ENCODE peak calls at places on chromosome 11, in six cellular contexts. J is A549, C is K562, I is HepG2, O is GM12878, E is endothelial cell of umbilical vein. R is an unnamed sample.

GRCh38 chr11:23423656-23424055 is 563.4 kb upstream of the CCDC179 start:
- DNase-seq in J (no peak), C (no peak), I (no peak), O (no peak), E (no peak), R (no peak)

GRCh38 chr11:75461136-75461535 is 28.1 kb upstream of the KLHL35 start:
- DNase-seq in J (no peak), C (no peak), I (no peak), O (no peak), E (no peak), R (no peak)

GRCh38 chr11:115941481-115941993 is 437.3 kb upstream of the CADM1 start:
- DNase-seq in J (no peak), C (peak; percentile 20), I (no peak), O (no peak), E (no peak), R (peak; percentile 86)

GRCh38 chr11:27209562-27210005 is 153.4 kb downstream of the CCDC34 start:
- DNase-seq in J (peak; percentile 85), C (peak; percentile 36), I (peak; percentile 80), O (no peak), E (peak; percentile 64), R (peak; percentile 94)

GRCh38 chr11:128021304-128022006 is 565.9 kb downstream of the ETS1 start:
- DNase-seq in J (no peak), C (no peak), I (no peak), O (no peak), E (no peak), R (peak; percentile 18)

GRCh38 chr11:75334402-75334891 is 17.0 kb downstream of the ARRB1 start:
- DNase-seq in J (no peak), C (peak; percentile 37), I (no peak), O (no peak), E (no peak), R (no peak)

GRCh38 chr11:65903068-65903481 is 2.9 kb upstream of the FOSL1 start:
- DNase-seq in J (peak; percentile 85), C (peak; percentile 53), I (peak; percentile 79), O (no peak), E (no peak), R (peak; percentile 78)

GRCh38 chr11:81579339-81579738 is 1154.3 kb downstream of the FAM181B start:
- DNase-seq in J (no peak), C (no peak), I (no peak), O (no peak), E (no peak), R (no peak)

GRCh38 chr11:129643031-129643721 is 172.5 kb upstream of the TMEM45B start:
- DNase-seq in J (peak; percentile 31), C (no peak), I (no peak), O (no peak), E (no peak), R (peak; percentile 80)

GRCh38 chr11:65821107-65821506 is 12.7 kb upstream of the SNX32 start:
- DNase-seq in J (no peak), C (no peak), I (peak; percentile 20), O (no peak), E (no peak), R (no peak)

GRCh38 chr11:27317751-27318150 is 45.3 kb downstream of the CCDC34 start:
- DNase-seq in J (peak; percentile 45), C (no peak), I (no peak), O (no peak), E (no peak), R (peak; percentile 9)

GRCh38 chr11:131481317-131481716 is 110.9 kb downstream of the NTM start:
- DNase-seq in J (no peak), C (no peak), I (no peak), O (no peak), E (no peak), R (peak; percentile 6)

GRCh38 chr11:67261635-67261941 is 4.7 kb upstream of the GRK2 start:
- DNase-seq in J (no peak), C (no peak), I (no peak), O (no peak), E (no peak), R (no peak)

GRCh38 chr11:70517996-70518907 is 119.9 kb downstream of the CTTN start:
- DNase-seq in J (no peak), C (no peak), I (no peak), O (no peak), E (no peak), R (no peak)

GRCh38 chr11:63985812-63986155 is 454 bp upstream of the OTUB1 start:
- DNase-seq in J (no peak), C (peak; percentile 29), I (no peak), O (peak; percentile 15), E (no peak), R (peak; percentile 73)

GRCh38 chr11:46127150-46127638 is 5.9 kb upstream of the PHF21A start:
- DNase-seq in J (peak; percentile 97), C (peak; percentile 64), I (peak; percentile 85), O (no peak), E (no peak), R (peak; percentile 96)

GRCh38 chr11:116505466-116506247 is 267.1 kb downstream of the BUD13 start:
- DNase-seq in J (no peak), C (no peak), I (no peak), O (no peak), E (no peak), R (no peak)

GRCh38 chr11:57325735-57326048 is 940 bp upstream of the TNKS1BP1 start:
- DNase-seq in J (peak; percentile 55), C (no peak), I (no peak), O (no peak), E (peak; percentile 83), R (no peak)

GRCh38 chr11:104122008-104122635 is 41.8 kb downstream of the PDGFD start:
- DNase-seq in J (no peak), C (no peak), I (no peak), O (no peak), E (no peak), R (no peak)

GRCh38 chr11:134691474-134691873 is 279.4 kb upstream of the B3GAT1 start:
- DNase-seq in J (no peak), C (no peak), I (no peak), O (no peak), E (no peak), R (no peak)

GRCh38 chr11:2703487-2704141 is 3.8 kb upstream of the KCNQ1OT1 start:
- DNase-seq in J (no peak), C (no peak), I (no peak), O (no peak), E (no peak), R (peak; percentile 92)

GRCh38 chr11:12441081-12441801 is 63.9 kb downstream of the PARVA start:
- DNase-seq in J (no peak), C (no peak), I (no peak), O (no peak), E (peak; percentile 17), R (no peak)
- TF ChIP-seq MYC in J (no peak), C (no peak), I (no peak), O (no peak), E (no peak), R (no peak)

GRCh38 chr11:77068461-77069335 is 1.9 kb downstream of the CAPN5 start:
- DNase-seq in J (no peak), C (no peak), I (no peak), O (no peak), E (no peak), R (no peak)
- TF ChIP-seq MYC in J (no peak), C (no peak), I (no peak), O (no peak), E (no peak), R (no peak)

GRCh38 chr11:9017773-9018172 is 14.0 kb upstream of the NRIP3 start:
- DNase-seq in J (no peak), C (no peak), I (no peak), O (no peak), E (no peak), R (peak; percentile 85)
- TF ChIP-seq MYC in J (no peak), C (no peak), I (no peak), O (no peak), E (no peak), R (peak; percentile 53)

DNA sequence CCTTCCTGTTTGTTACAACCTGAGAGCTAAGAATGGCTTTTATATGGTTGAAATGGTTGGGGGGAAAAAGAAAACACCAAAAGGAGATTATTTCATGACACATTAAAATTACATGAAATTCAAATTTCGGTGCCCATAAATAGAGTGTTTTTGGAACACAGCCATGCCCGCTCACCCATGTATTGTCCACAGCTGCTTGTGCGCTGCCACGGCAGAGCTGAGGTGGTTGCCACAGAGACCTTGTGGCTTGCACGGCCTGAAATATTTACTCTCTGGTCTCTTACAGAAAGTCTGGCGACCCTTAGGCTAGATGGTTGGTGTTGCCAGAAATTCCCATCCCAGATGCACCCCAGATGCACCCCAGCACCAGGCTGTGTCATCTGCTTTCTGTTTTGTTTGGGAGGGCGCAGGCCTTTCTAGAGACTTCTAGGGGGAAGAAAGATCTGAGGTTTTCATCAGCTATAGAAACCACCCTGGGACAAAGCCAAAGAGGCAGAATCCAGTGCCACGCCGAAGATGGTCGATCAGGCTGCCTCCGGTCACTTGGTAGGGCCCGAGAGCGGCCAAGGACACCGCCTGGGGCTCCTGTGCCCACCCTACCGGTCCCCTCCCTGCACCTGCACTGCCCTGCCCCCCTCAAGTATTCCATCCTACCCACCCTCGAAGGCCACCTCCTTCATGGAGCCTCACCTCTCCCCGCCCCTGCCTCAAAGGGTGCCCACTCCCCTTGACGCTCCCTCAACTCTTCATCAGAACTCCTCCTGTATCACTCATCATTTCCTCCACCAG is 80.2 kb downstream of the DSCAML1 start:
- DNase-seq in J (no peak), C (no peak), I (no peak), O (no peak), E (no peak), R (no peak)
- TF ChIP-seq MYC in J (no peak), C (no peak), I (no peak), O (no peak), E (no peak), R (no peak)

DNA sequence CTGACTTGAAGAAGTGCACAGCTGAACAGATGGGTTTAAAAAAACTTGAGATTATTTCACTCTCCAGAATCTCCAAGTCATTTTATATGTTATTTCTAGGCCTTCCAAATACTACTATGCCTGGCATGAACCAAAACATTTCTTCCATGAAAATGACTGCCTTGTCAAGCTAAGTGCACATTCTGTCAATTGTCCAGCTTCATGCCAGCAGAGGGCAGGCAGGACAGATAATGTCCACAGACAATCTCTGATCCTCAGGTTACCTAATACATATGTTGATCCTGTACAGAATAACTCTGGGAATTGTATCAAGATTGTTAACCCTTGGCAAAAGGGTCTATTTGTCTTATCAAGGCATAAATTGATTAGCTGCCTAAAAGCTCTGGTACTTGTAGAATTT is 229.5 kb downstream of the AASDHPPT start:
- DNase-seq in J (no peak), C (no peak), I (no peak), O (no peak), E (no peak), R (no peak)
- TF ChIP-seq MYC in J (no peak), C (no peak), I (no peak), O (no peak), E (no peak), R (no peak)

R was measured in NB4.